ENCODE peak calls at places on chromosomes 6 and 20, in four cellular contexts. L is A549, I is HepG2, N is GM12878. T is an unnamed sample.

GRCh38 chr6:88629838-88630462 is 333.5 kb downstream of the RNGTT start:
- DNase-seq in N (no peak), L (no peak), I (no peak), T (no peak)

GRCh38 chr6:142378138-142378875 is 76.5 kb downstream of the ADGRG6 start:
- DNase-seq in N (no peak), L (no peak), I (peak), T (no peak)

GRCh38 chr6:143179096-143179495 is 118.4 kb downstream of the AIG1 start:
- DNase-seq in L (no peak), I (no peak), N (no peak), T (no peak)

GRCh38 chr20:9617062-9617461 is 102.7 kb downstream of the LAMP5 start:
- DNase-seq in L (peak), I (peak), N (no peak), T (peak)

GRCh38 chr6:107819976-107820551 is 4.0 kb downstream of the SCML4 start:
- DNase-seq in L (no peak), I (no peak), N (no peak), T (no peak)

GRCh38 chr6:168032383-168032760 is 34.9 kb downstream of the KIF25 start:
- DNase-seq in L (no peak), I (no peak), N (no peak), T (no peak)

GRCh38 chr20:2749343-2749950 is 51.0 kb downstream of the CPXM1 start:
- DNase-seq in I (no peak), N (no peak), L (no peak), T (no peak)

GRCh38 chr6:8085053-8085511 is 17.3 kb downstream of the EEF1E1 start:
- DNase-seq in L (no peak), I (peak), N (no peak), T (no peak)

GRCh38 chr6:164826831-164827468 is 482.5 kb downstream of the C6orf118 start:
- DNase-seq in N (no peak), L (no peak), I (no peak), T (no peak)

GRCh38 chr20:59004493-59004762 is 2.6 kb downstream of the CTSZ start:
- DNase-seq in I (no peak), N (no peak), L (no peak), T (no peak)

GRCh38 chr6:157981395-157982296 is at the start of gene SYNJ2:
- DNase-seq in I (peak), N (no peak), L (peak), T (peak)

GRCh38 chr6:74867286-74867685 is 338.6 kb downstream of the COL12A1 start:
- DNase-seq in L (no peak), I (no peak), N (no peak), T (no peak)

GRCh38 chr6:165653196-165653595 is 9.8 kb downstream of the PDE10A start:
- DNase-seq in N (no peak), L (no peak), I (no peak), T (no peak)

GRCh38 chr20:48164566-48165400 is 379.5 kb upstream of the SULF2 start:
- DNase-seq in L (no peak), I (no peak), N (no peak), T (no peak)

GRCh38 chr6:7846971-7847818 is 63.4 kb downstream of the TXNDC5 start:
- DNase-seq in N (no peak), L (no peak), I (no peak), T (no peak)

GRCh38 chr6:6148192-6148815 is 141.6 kb upstream of the NRN1 start:
- DNase-seq in I (no peak), N (no peak), L (no peak), T (no peak)

GRCh38 chr20:839626-840025 is 6.1 kb downstream of the FAM110A start:
- DNase-seq in N (no peak), I (no peak), L (no peak), T (no peak)

GRCh38 chr6:170447561-170447930 is 105.6 kb downstream of the PSMB1 start:
- DNase-seq in L (no peak), N (no peak), I (no peak), T (no peak)

GRCh38 chr20:17938889-17939619 is 29.5 kb downstream of the SNX5 start:
- DNase-seq in N (no peak), I (peak), L (peak), T (peak)

GRCh38 chr6:91631227-91631626 is 1044.4 kb upstream of the MAP3K7 start:
- DNase-seq in N (no peak), I (no peak), L (no peak), T (no peak)

DNA sequence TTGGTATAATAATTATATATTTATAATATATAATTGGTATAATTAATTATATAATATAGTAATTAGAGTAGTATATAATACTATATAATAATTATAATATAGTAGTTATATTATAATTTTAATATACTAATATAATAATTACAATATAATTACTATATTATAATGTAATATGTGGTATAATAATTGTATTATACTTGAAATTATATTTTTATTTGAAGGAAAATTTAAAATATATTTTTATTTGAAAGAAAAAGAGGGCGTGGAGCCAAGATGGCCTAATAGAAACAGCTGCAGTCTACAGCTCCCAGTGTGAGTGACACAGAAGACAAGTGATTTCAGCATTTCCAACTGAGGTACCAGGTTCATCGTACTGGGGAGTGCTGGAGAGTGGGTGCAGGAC is 365.9 kb downstream of the MMUT start:
- DNase-seq in N (no peak), I (no peak), L (no peak), T (no peak)
- TF ChIP-seq JUNB in N (no peak), I (no peak), L (no peak), T (no peak)

DNA sequence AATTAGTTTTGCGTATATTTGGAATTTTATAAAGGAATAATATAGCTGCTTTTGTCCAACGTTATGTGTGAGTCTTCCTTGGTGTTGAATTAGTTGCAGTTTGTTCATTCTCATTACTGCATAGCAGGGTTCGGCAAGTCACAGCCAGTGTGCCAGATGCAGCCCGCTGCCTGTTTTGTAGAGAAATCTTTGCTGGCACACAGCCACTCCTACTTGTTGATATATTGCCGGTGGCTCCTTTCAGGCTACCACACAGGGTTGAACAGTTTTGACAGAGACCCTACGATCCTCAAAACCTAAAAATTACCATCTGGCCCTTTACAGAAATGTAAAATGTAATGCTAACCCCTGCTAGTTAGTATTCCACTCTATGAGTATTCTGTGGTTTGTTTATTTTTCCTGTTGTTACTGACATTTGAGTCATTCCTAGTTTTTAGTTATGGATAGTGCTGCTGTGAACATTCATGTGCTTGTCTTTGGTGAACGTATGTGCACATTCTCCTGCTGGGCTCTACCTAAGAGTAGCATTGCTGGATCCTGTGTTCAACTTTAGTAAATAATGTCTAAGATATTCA is 11.5 kb downstream of the DHX35 start:
- DNase-seq in L (no peak), I (no peak), N (no peak), T (no peak)
- TF ChIP-seq POLR2AphosphoS2 in L (no peak), I (no peak), N (no peak), T (no peak)

GRCh38 chr6:42224222-42225042 is 6.8 kb upstream of the MRPS10 start:
- DNase-seq in L (peak), I (peak), N (peak), T (peak)
- TF ChIP-seq JUNB in L (peak), I (no peak), N (peak), T (no peak)

GRCh38 chr6:36956111-36956820 is 1.7 kb downstream of the PI16 start:
- DNase-seq in I (no peak), N (no peak), L (no peak), T (no peak)
- TF ChIP-seq POLR2AphosphoS2 in I (no peak), N (no peak), L (no peak), T (no peak)

GRCh38 chr20:54267510-54268003 is 59.7 kb downstream of the PFDN4 start:
- DNase-seq in I (peak), N (no peak), L (no peak), T (no peak)
- TF ChIP-seq JUNB in I (no peak), N (no peak), L (no peak), T (no peak)

GRCh38 chr6:80638222-80639055 is 532.0 kb downstream of the BCKDHB start:
- DNase-seq in N (peak), I (peak), L (peak), T (no peak)
- TF ChIP-seq POLR2AphosphoS2 in N (no peak), I (no peak), L (no peak), T (no peak)

GRCh38 chr20:25324412-25324811 is 66.2 kb downstream of the ABHD12 start:
- DNase-seq in L (no peak), N (no peak), I (no peak), T (no peak)
- TF ChIP-seq JUNB in L (no peak), N (no peak), I (no peak), T (no peak)

DNA sequence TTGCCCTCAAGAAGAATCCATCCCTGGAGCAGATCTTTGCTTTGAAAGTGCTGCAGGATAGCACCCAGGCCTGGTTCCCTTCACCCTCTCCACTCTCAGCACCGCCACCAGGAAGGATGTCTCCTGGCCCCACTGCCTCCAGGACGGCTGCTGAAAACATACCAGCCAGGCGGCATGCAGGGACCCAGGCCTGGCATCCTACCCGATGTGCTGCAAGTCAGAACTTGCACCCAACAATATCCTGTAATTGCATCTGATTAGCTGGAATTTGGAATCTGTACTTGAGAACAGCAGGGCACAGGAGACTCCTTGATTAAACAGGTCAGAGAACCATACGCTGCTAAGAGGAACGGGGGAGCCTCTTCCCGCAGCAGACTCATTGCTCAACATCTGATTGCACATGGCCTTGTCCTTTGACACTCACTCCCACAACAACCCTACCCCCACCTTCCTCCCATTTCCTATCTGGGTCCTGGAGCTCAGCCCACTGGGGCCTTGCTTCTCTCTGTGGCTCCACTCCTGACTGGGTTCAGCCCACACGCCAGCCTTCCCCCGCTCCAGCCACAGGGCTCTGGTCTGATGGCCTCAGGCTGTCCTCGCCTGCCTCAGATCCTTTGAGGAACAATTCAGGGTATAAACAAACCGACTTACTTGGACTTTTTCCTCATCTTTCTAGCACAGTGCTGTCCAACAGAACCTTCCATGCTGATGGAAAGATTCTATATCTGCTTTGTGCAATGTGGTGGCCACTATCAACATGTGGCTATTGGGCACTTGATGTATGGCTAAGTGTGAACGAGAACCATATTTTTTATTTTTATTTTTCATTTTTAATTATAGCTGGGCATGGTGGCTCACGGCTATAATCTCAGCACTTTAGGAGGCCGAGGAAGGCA is 78.0 kb downstream of the FGD2 start:
- DNase-seq in N (no peak), I (peak), L (no peak), T (peak)
- TF ChIP-seq POLR2AphosphoS2 in N (no peak), I (no peak), L (no peak), T (no peak)

DNA sequence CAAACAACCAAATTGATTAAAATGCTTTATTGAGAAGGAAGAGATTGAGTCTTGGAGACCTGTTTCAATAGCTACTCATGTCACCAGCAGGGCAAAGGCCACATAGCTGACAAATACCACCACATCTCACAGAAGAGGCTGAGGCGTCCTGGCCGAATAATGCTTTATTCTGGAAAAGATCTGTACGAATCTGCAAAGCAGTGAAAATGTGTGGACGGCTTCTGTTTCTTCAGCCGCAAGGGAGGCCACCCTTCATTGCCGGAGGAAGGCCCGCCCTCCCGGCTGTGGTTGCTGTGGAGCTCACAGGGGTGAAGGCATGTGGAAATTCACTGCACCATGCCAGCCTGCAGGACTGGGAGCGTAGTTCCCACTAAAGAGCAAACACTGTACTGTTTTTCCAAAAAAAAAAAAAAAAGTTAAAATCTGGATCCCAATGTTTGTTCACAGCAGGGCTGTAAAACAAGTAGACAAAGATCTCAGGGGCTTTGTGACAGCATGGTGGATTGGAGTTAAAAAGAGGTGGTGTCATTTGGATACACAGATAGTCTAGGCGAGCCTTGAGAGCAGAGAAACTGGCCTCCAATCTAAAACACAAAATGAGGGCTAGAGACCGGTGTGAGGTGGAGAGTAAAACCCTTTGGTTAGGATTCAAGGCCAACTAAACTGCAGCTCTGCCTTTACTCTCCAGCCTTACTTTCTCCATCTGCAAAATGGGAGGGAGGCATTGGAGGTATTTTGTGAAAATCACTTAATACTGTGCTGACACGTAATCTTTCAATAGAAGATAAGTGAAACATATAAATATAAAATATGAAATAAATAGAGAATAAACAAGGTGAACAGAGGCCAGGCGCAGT is 89.4 kb upstream of the QKI start:
- DNase-seq in L (peak), I (peak), N (no peak), T (no peak)
- TF ChIP-seq JUNB in L (no peak), I (no peak), N (no peak), T (no peak)

GRCh38 chr6:67412035-67412434 is 1223.0 kb upstream of the ADGRB3 start:
- DNase-seq in N (no peak), I (no peak), L (no peak), T (no peak)

DNA sequence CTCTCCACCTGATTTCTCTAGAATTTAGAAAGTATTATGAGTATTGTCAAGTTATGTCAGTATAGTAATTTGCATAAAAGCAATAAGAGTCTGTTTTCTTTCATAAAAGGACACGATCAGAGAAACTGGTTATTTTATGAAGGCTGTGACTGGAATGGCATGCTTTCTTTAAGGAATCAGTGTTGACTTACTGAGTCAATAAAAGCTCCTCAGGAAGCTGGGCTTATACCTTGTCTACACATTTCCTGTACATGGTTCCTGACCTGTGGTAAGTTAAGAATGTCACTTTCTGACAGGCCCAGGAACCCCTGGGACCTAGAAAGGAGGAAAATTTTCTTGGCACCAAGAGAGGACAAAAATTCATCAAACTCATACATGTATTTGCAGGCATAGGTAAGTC is 1224.0 kb upstream of the ADGRB3 start:
- DNase-seq in N (no peak), L (no peak), I (no peak), T (no peak)
- TF ChIP-seq POLR2AphosphoS2 in N (no peak), L (no peak), I (no peak), T (no peak)